ENCODE peak calls at places on chromosomes 16 and 17, in ten cellular contexts. H is cardiac fibroblast, Y is stomach, K is fibroblast of lung, D is neural progenitor cell, B is lung, E is esophagus squamous epithelium, S is IMR-90, F is astrocyte of the cerebellum, Q is heart right ventricle. C is an unnamed sample.

GRCh38 chr16:30894540-30895368 is 877 bp upstream of the BCL7C start:
- DNase-seq in H (no peak), Y (no peak), K (peak), D (no peak), B (no peak), E (no peak), S (no peak), F (no peak), Q (no peak), C (no peak)

GRCh38 chr17:64223283-64223682 is 39.8 kb downstream of the TEX2 start:
- DNase-seq in H (no peak), Y (no peak), K (no peak), D (no peak), B (no peak), E (no peak), S (no peak), F (no peak), Q (no peak), C (no peak)

GRCh38 chr17:66711403-66711802 is 123.5 kb upstream of the CACNG5 start:
- DNase-seq in H (no peak), Y (no peak), K (no peak), D (no peak), B (no peak), E (no peak), S (no peak), F (no peak), Q (no peak), C (no peak)

GRCh38 chr17:49509588-49509917 is 14.5 kb downstream of the NGFR start:
- DNase-seq in H (no peak), Y (no peak), K (no peak), D (no peak), B (no peak), E (no peak), S (no peak), F (no peak), Q (no peak), C (no peak)

GRCh38 chr16:46717692-46718091 is 28.2 kb downstream of the ORC6 start:
- DNase-seq in H (no peak), Y (no peak), K (no peak), D (no peak), B (no peak), E (no peak), S (no peak), F (no peak), Q (no peak), C (no peak)

GRCh38 chr17:75869282-75870141 is 8.9 kb downstream of the TRIM47 start:
- DNase-seq in H (peak), Y (no peak), K (peak), D (no peak), B (no peak), E (no peak), S (peak), F (peak), Q (peak), C (no peak)

GRCh38 chr16:89407925-89408300 is 82.4 kb downstream of the ANKRD11 start:
- DNase-seq in H (peak), Y (no peak), K (peak), D (no peak), B (no peak), E (no peak), S (no peak), F (no peak), Q (no peak), C (no peak)

GRCh38 chr17:7729841-7730240 is 12.3 kb downstream of the DNAH2 start:
- DNase-seq in H (no peak), Y (no peak), K (no peak), D (no peak), B (no peak), E (no peak), S (no peak), F (no peak), Q (no peak), C (no peak)

GRCh38 chr16:84893849-84894599 is 74.2 kb downstream of the CRISPLD2 start:
- DNase-seq in H (no peak), Y (no peak), K (peak), D (no peak), B (no peak), E (no peak), S (no peak), F (no peak), Q (no peak), C (no peak)

GRCh38 chr16:70714526-70715112 is 28.8 kb upstream of the MTSS2 start:
- DNase-seq in H (no peak), Y (no peak), K (peak), D (no peak), B (no peak), E (no peak), S (no peak), F (no peak), Q (no peak), C (no peak)

GRCh38 chr16:79217375-79218011 is 383.0 kb downstream of the MAF start:
- DNase-seq in H (no peak), Y (no peak), K (no peak), D (no peak), B (no peak), E (no peak), S (no peak), F (no peak), Q (no peak), C (no peak)

GRCh38 chr16:9870962-9871361 is 311.3 kb downstream of the GRIN2A start:
- DNase-seq in H (no peak), Y (no peak), K (no peak), D (no peak), B (no peak), E (no peak), S (no peak), F (no peak), Q (no peak), C (no peak)

GRCh38 chr16:75921281-75921680 is 195.0 kb upstream of the CPHXL start:
- DNase-seq in H (no peak), Y (no peak), K (no peak), D (no peak), B (no peak), E (no peak), S (no peak), F (no peak), Q (no peak), C (no peak)

GRCh38 chr17:28727727-28728363 is 743 bp upstream of the NEK8 start:
- DNase-seq in H (peak), Y (peak), K (no peak), D (peak), B (peak), E (no peak), S (peak), F (no peak), Q (peak), C (peak)

GRCh38 chr17:43834106-43834505 is 1.2 kb upstream of the MPP3 start:
- DNase-seq in H (peak), Y (no peak), K (peak), D (no peak), B (no peak), E (no peak), S (peak), F (no peak), Q (no peak), C (no peak)

GRCh38 chr16:66889622-66890021 is 9.3 kb downstream of the PDP2 start:
- DNase-seq in H (no peak), Y (no peak), K (no peak), D (no peak), B (no peak), E (no peak), S (no peak), F (no peak), Q (no peak), C (no peak)

GRCh38 chr16:66891797-66892196 is 11.5 kb downstream of the PDP2 start:
- DNase-seq in H (no peak), Y (no peak), K (no peak), D (no peak), B (no peak), E (no peak), S (no peak), F (no peak), Q (no peak), C (no peak)

GRCh38 chr16:66891360-66891759 is 11.0 kb downstream of the PDP2 start:
- DNase-seq in H (no peak), Y (no peak), K (no peak), D (no peak), B (no peak), E (no peak), S (no peak), F (no peak), Q (no peak), C (no peak)

GRCh38 chr16:66888647-66889615 is 8.6 kb downstream of the PDP2 start:
- DNase-seq in H (no peak), Y (no peak), K (no peak), D (no peak), B (no peak), E (no peak), S (no peak), F (no peak), Q (no peak), C (no peak)

DNA sequence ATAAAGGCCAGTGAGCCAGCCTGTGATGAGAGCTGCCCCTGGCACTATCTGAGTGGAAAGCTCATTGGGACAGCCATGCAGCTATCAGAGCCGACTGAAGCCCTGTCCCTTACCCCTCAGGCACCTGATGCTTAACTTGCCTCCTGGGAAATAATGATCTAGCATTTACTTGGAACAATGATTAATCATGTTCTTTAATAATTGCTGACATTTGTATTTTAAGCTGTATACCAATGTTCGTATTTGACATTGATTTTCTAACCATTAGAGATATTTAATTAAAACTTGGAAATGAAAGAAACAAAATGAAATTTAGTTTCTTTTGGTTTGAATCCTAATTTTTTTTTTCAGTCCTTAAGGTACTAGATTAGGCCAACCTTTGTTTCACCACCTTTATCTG is 10.5 kb downstream of the PDP2 start:
- DNase-seq in H (no peak), Y (no peak), K (no peak), D (no peak), B (no peak), E (no peak), S (no peak), F (no peak), Q (no peak), C (no peak)
- TF ChIP-seq CTCF in H (no peak), Y (no peak), K (no peak), D (no peak), B (no peak), E (no peak), S (no peak), F (no peak), Q (no peak), C (no peak)

GRCh38 chr16:12215302-12216105 is 239.0 kb downstream of the SNX29 start:
- DNase-seq in H (no peak), Y (no peak), K (no peak), D (peak), B (no peak), E (no peak), S (no peak), F (no peak), Q (no peak), C (peak)
- TF ChIP-seq CTCF in H (peak), Y (no peak), K (peak), D (peak), B (no peak), E (no peak), S (peak), F (peak), Q (peak), C (peak)

GRCh38 chr17:56026894-56027293 is 126.4 kb upstream of the ANKFN1 start:
- DNase-seq in H (no peak), Y (no peak), K (no peak), D (no peak), B (no peak), E (no peak), S (no peak), F (no peak), Q (no peak), C (no peak)

GRCh38 chr17:56034120-56034757 is 119.0 kb upstream of the ANKFN1 start:
- DNase-seq in H (no peak), Y (no peak), K (peak), D (no peak), B (no peak), E (no peak), S (no peak), F (no peak), Q (no peak), C (no peak)

GRCh38 chr17:56031636-56032035 is 121.6 kb upstream of the ANKFN1 start:
- DNase-seq in H (no peak), Y (no peak), K (no peak), D (no peak), B (no peak), E (no peak), S (no peak), F (no peak), Q (no peak), C (no peak)

GRCh38 chr17:56028837-56029236 is 124.4 kb upstream of the ANKFN1 start:
- DNase-seq in H (no peak), Y (no peak), K (no peak), D (no peak), B (no peak), E (no peak), S (no peak), F (no peak), Q (no peak), C (no peak)

GRCh38 chr17:56029980-56030624 is 123.2 kb upstream of the ANKFN1 start:
- DNase-seq in H (no peak), Y (no peak), K (no peak), D (no peak), B (no peak), E (no peak), S (no peak), F (no peak), Q (no peak), C (no peak)
- TF ChIP-seq CTCF in H (no peak), Y (no peak), K (no peak), D (no peak), B (no peak), E (no peak), S (no peak), F (no peak), Q (no peak), C (no peak)

DNA sequence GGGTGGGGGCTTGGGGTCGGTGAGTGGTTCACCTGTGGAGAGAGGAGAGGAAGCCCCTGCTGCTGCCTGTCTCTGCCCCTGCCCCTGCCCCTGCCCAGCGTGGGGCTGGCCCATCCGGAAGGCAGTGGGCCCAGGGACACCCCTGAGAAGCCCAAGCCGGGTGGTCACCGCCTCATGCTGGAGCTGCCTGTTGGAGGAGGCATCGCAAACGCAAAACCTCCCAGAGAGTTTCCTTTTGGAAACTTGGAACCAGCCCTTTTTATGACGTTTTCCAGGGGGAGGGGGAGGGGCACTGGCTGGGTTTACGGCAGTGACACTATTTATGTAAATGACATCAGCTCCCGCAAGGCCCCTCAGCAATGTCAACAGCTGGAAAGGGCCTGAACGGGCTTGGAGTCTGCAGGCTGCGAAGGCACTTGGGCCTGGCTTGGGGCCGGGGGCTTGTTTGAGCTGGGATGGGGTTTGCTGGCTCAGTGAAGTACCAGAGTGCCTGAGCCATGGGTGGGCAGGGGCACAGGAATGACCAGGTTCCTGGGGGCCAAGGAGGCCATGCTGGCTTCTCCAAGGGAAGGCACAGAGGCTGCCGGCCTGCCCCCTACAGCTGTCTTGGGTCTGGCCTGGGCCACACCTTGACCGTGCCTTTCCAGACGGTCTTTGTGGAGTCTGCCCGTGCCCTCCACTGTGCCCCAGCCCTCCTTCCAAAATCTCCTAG is 219.5 kb downstream of the NTN1 start:
- DNase-seq in H (peak), Y (peak), K (peak), D (peak), B (peak), E (no peak), S (peak), F (no peak), Q (peak), C (peak)
- TF ChIP-seq CTCF in H (no peak), Y (no peak), K (peak), D (no peak), B (no peak), E (no peak), S (no peak), F (no peak), Q (no peak), C (no peak)

C was measured in A673.